ENCODE peak calls at places on chromosomes 2 and 18, in six cellular contexts. K is tibial artery, X is uterus, B is psoas muscle, M is neural progenitor cell, R is endothelial cell. E is an unnamed sample.

GRCh38 chr2:169143998-169144397 is 74.6 kb downstream of the DHRS9 start:
- DNase-seq in K (no peak), X (no peak), B (no peak), M (no peak), R (no peak), E (no peak)

GRCh38 chr2:25165992-25166618 is 2.3 kb downstream of the POMC start:
- DNase-seq in K (no peak), X (no peak), B (peak), M (peak), R (peak), E (peak)

GRCh38 chr2:72757177-72757775 is 68.6 kb downstream of the EXOC6B start:
- DNase-seq in K (no peak), X (no peak), B (no peak), M (peak), R (peak), E (no peak)

GRCh38 chr2:33291278-33292013 is 185.0 kb upstream of the RASGRP3 start:
- DNase-seq in K (no peak), X (no peak), B (no peak), M (no peak), R (no peak), E (no peak)

GRCh38 chr2:187461294-187462261 is 13.5 kb upstream of the CALCRL start:
- DNase-seq in K (no peak), X (no peak), B (no peak), M (peak), R (peak), E (no peak)

GRCh38 chr18:29041976-29042375 is 865.0 kb upstream of the CDH2 start:
- DNase-seq in K (no peak), X (no peak), B (no peak), M (no peak), R (no peak), E (no peak)

GRCh38 chr2:29053223-29053622 is 21.1 kb downstream of the PCARE start:
- DNase-seq in K (no peak), X (no peak), B (no peak), M (no peak), R (no peak), E (peak)

GRCh38 chr2:647691-648231 is 29.4 kb downstream of the TMEM18 start:
- DNase-seq in K (no peak), X (no peak), B (no peak), M (no peak), R (peak), E (no peak)

GRCh38 chr2:6556755-6557154 is 309.0 kb downstream of the CMPK2 start:
- DNase-seq in K (no peak), X (no peak), B (no peak), M (no peak), R (no peak), E (no peak)

GRCh38 chr18:63091671-63092364 is 227.8 kb downstream of the BCL2 start:
- DNase-seq in K (no peak), X (no peak), B (no peak), M (no peak), R (no peak), E (no peak)

GRCh38 chr2:238344035-238344434 is 23.7 kb downstream of the TRAF3IP1 start:
- DNase-seq in K (no peak), X (no peak), B (no peak), M (no peak), R (no peak), E (no peak)

GRCh38 chr18:10942998-10943397 is 206.4 kb downstream of the PIEZO2 start:
- DNase-seq in K (no peak), X (no peak), B (no peak), M (no peak), R (no peak), E (no peak)

GRCh38 chr2:19189391-19189790 is 169.0 kb downstream of the OSR1 start:
- DNase-seq in K (no peak), X (no peak), B (no peak), M (no peak), R (no peak), E (no peak)

GRCh38 chr2:168278424-168278888 is 31.1 kb upstream of the STK39 start:
- DNase-seq in K (no peak), X (no peak), B (no peak), M (peak), R (no peak), E (no peak)

GRCh38 chr2:78979380-78980238 is 45.9 kb upstream of the REG3G start:
- DNase-seq in K (no peak), X (no peak), B (peak), M (peak), R (peak), E (peak)

GRCh38 chr18:74378179-74378682 is 62.6 kb downstream of the C18orf63 start:
- DNase-seq in K (peak), X (no peak), B (peak), M (no peak), R (no peak), E (peak)

GRCh38 chr2:197677483-197677882 is 2.1 kb upstream of the RFTN2 start:
- DNase-seq in K (no peak), X (no peak), B (no peak), M (no peak), R (no peak), E (no peak)

GRCh38 chr2:195543063-195543462 is 114.0 kb upstream of the SLC39A10 start:
- DNase-seq in K (no peak), X (no peak), B (no peak), M (no peak), R (no peak), E (no peak)

GRCh38 chr2:230896346-230897115 is 28.5 kb downstream of the GPR55 start:
- DNase-seq in K (no peak), X (no peak), B (no peak), M (no peak), R (no peak), E (no peak)

GRCh38 chr18:69658137-69658536 is 257.4 kb downstream of the DOK6 start:
- DNase-seq in K (no peak), X (no peak), B (no peak), M (no peak), R (no peak), E (no peak)

GRCh38 chr2:131104487-131105155 is 515 bp upstream of the PLEKHB2 start:
- DNase-seq in K (peak), X (peak), B (peak), M (no peak), R (no peak), E (peak)

GRCh38 chr2:164802095-164802744 is 39.4 kb downstream of the COBLL1 start:
- DNase-seq in K (no peak), X (no peak), B (no peak), M (no peak), R (no peak), E (no peak)

GRCh38 chr18:77008576-77009315 is 123.8 kb downstream of the MBP start:
- DNase-seq in K (no peak), X (peak), B (no peak), M (no peak), R (no peak), E (no peak)

GRCh38 chr18:75070625-75071483 is 138.1 kb downstream of the PTGR3 start:
- DNase-seq in K (peak), X (no peak), B (no peak), M (no peak), R (peak), E (peak)

DNA sequence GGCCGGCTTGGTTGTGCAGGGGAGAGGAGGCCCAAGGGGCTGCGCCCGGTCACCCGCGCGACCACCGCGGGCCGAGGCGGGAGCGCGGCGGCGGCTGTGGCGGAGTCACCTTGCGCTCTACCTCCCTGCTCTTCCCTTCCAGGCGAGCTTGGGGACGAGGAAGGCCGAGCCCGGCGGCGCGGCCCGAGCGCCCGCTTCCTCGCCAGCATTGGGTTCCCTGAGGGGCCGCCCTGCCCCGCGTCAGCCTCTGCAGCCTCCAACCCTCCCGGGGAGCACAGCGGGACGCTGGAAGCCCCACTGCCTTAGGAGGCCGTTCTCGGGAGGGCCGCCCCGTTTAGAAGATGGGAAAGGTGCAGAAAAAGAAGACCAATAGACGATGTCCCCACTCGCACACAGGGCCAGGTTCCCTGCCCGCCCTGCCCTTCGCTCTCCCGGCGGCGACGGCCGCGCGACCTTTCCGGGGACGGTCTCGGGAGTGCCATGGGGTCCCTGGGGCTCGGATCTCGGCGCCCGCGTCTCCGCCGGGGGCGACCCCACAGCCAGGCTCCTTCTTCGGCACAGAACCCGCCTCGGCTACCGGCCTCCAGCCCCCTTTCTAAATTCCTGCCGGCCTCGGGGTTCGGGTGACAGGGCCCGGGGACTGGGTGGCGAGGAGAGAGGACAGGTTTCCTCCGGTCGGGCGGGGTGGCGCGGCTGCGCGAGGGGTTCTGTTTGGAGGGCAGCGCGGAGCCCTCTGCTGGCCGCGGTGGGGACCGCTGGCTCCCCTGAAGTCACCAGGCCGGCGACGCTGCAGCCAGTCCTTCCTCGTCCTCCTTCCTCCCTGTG is 85.5 kb downstream of the HS6ST1 start:
- DNase-seq in K (peak), X (peak), B (peak), M (peak), R (peak), E (peak)
- TF ChIP-seq CTCF in K (peak), X (peak), B (peak), M (peak), R (peak), E (peak)

GRCh38 chr2:119028327-119029174 is 86.6 kb downstream of the MARCO start:
- DNase-seq in K (no peak), X (no peak), B (no peak), M (peak), R (peak), E (peak)
- TF ChIP-seq CTCF in K (peak), X (no peak), B (peak), M (peak), R (peak), E (no peak)

DNA sequence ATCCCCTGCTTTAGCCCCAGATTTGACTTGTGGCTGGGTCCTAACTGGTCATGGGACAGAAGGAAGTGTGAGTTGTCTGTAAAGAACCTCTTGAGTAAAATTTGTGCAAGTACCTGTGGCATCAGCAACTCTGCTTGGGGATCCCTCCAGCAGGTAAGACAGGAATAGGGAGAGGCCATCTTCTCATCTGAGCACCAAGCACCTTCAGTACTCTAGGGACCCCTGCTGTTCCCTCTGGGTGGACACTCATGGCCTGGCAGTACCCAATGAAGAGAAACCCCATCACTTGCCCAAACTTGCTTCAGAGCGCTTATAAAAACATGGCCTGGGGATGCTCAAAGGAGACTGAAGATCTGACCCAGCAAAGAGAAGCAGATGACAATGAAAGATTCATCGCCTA is 297.8 kb downstream of the SP3 start:
- DNase-seq in K (no peak), X (no peak), B (no peak), M (no peak), R (no peak), E (no peak)
- TF ChIP-seq CTCF in K (no peak), X (no peak), B (peak), M (no peak), R (no peak), E (no peak)

GRCh38 chr2:120958623-120959366 is 223.1 kb downstream of the GLI2 start:
- DNase-seq in K (no peak), X (no peak), B (no peak), M (peak), R (peak), E (peak)
- TF ChIP-seq CTCF in K (peak), X (no peak), B (no peak), M (peak), R (peak), E (no peak)

GRCh38 chr2:9115219-9115618 is 91.4 kb upstream of the ASAP2 start:
- DNase-seq in K (no peak), X (no peak), B (no peak), M (no peak), R (no peak), E (no peak)

GRCh38 chr2:9113916-9114315 is 92.7 kb upstream of the ASAP2 start:
- DNase-seq in K (no peak), X (no peak), B (no peak), M (no peak), R (no peak), E (no peak)

GRCh38 chr2:9112079-9112721 is 94.4 kb upstream of the ASAP2 start:
- DNase-seq in K (peak), X (peak), B (no peak), M (no peak), R (no peak), E (peak)

GRCh38 chr2:9113262-9113661 is 93.3 kb upstream of the ASAP2 start:
- DNase-seq in K (no peak), X (no peak), B (no peak), M (no peak), R (no peak), E (no peak)

DNA sequence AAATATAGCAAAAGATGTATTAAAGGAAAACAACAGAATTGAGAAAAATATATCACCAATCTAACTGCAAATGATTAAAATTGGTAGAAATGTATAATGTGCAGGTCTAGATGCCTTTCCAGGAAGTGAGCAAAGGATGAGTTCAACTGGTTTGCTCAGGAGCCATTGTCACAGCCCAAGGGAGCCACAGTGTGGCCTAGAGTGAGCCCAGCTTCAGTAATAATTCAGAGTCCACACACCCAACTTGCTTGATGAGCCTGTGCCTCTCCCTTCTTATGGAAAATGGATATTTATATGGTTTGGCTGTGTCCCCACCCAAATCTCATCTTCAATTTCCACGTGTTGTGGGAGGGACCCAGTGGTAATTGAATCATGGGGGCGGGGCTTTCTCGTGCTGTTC is 92.2 kb upstream of the ASAP2 start:
- DNase-seq in K (no peak), X (no peak), B (no peak), M (no peak), R (no peak), E (peak)
- TF ChIP-seq CTCF in K (no peak), X (no peak), B (no peak), M (no peak), R (no peak), E (no peak)

GRCh38 chr2:240835528-240835927 is 15.5 kb upstream of the KIF1A start:
- DNase-seq in K (no peak), X (no peak), B (no peak), M (no peak), R (no peak), E (no peak)

GRCh38 chr2:240839152-240840143 is 19.4 kb upstream of the KIF1A start:
- DNase-seq in K (no peak), X (no peak), B (no peak), M (no peak), R (no peak), E (no peak)

GRCh38 chr2:240837621-240838020 is 17.6 kb upstream of the KIF1A start:
- DNase-seq in K (no peak), X (no peak), B (no peak), M (no peak), R (no peak), E (no peak)

GRCh38 chr2:240836781-240837467 is 16.9 kb upstream of the KIF1A start:
- DNase-seq in K (no peak), X (no peak), B (peak), M (no peak), R (no peak), E (no peak)

DNA sequence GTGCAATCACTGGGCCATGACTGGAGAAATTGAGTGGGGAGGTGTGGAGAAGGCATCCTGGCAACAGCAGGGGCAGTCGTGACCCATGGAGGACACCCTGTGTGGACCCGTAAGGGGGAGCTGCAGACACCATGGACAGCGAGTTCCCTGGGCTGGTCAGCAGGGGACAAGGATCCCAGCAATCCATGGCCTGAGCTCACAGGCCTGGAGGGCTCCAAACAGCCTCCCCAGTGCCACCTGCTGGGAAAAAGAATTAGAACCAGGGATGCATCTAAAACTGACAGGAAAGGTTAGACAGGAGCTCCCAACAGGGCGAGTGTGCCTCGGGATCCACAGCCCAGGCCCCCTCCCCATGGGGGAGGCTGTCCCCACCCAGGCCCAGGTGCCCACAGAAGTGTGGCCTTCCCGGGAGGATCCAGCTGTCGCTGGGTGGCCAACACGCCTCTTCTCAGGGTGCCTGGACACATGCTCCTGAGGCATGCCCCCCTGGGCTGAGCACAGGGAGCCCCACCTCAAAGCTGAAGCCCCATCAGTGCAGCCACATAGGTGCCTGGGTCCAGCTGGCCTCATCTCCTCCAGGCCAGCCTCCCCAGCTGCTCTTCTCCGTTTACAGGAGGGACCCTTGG is 20.5 kb upstream of the KIF1A start:
- DNase-seq in K (no peak), X (no peak), B (no peak), M (peak), R (peak), E (peak)
- TF ChIP-seq CTCF in K (peak), X (peak), B (peak), M (peak), R (peak), E (peak)

E was measured in activated CD8-positive, alpha-beta T cell treated with anti-CD3 and anti-CD28 coated beads for 36 hours.